ENCODE peak calls at places on chromosomes 3 and 15, in ten cellular contexts. Z is Panc1, N is AG04450, B is BJ, X is brain microvascular endothelial cell, H is fibroblast of villous mesenchyme, F is heart right ventricle, O is colonic mucosa, A is spleen, I is HepG2. S is an unnamed sample.

GRCh38 chr15:90749754-90750153 is 32.6 kb downstream of the BLM start:
- DNase-seq in Z (no peak), N (no peak), B (no peak), X (no peak), H (no peak), F (no peak), O (no peak), A (no peak), I (no peak), S (no peak)

GRCh38 chr3:101850327-101851048 is 1.2 kb downstream of the NFKBIZ start:
- DNase-seq in Z (no peak), N (no peak), B (no peak), X (peak; percentile 61), H (no peak), F (no peak), O (no peak), A (no peak), I (no peak), S (no peak)

GRCh38 chr3:4394048-4394447 is 73.0 kb downstream of the SUMF1 start:
- DNase-seq in Z (no peak), N (no peak), B (no peak), X (peak; percentile 80), H (peak; percentile 32), F (no peak), O (no peak), A (no peak), I (no peak), S (no peak)

GRCh38 chr3:71771884-71772283 is 13.1 kb downstream of the PROK2 start:
- DNase-seq in Z (no peak), N (no peak), B (no peak), X (no peak), H (no peak), F (no peak), O (no peak), A (no peak), I (no peak), S (no peak)

GRCh38 chr3:46298871-46299607 is 54.9 kb upstream of the CCR2 start:
- DNase-seq in Z (no peak), N (no peak), B (no peak), X (no peak), H (no peak), F (no peak), O (no peak), A (no peak), I (no peak), S (no peak)

GRCh38 chr3:170840291-170840859 is 29.6 kb downstream of the RPL22L1 start:
- DNase-seq in Z (no peak), N (no peak), B (peak; percentile 27), X (no peak), H (peak; percentile 78), F (no peak), O (no peak), A (no peak), I (no peak), S (no peak)

GRCh38 chr3:142175478-142175877 is 26.1 kb upstream of the TFDP2 start:
- DNase-seq in Z (no peak), N (no peak), B (no peak), X (no peak), H (no peak), F (no peak), O (no peak), A (no peak), I (no peak), S (no peak)

GRCh38 chr15:97893988-97894387 is 66.5 kb upstream of the ARRDC4 start:
- DNase-seq in Z (no peak), N (no peak), B (no peak), X (no peak), H (no peak), F (no peak), O (no peak), A (no peak), I (no peak), S (no peak)

GRCh38 chr3:58998476-58999117 is 51.2 kb downstream of the CFAP20DC start:
- DNase-seq in Z (peak; percentile 71), N (peak; percentile 81), B (peak; percentile 85), X (peak; percentile 97), H (peak; percentile 87), F (no peak), O (no peak), A (no peak), I (no peak), S (peak; percentile 97)

GRCh38 chr15:40593588-40594428 is at the start of gene KNL1:
- DNase-seq in Z (peak; percentile 99), N (peak; percentile 88), B (peak; percentile 93), X (peak; percentile 92), H (peak; percentile 97), F (peak; percentile 95), O (peak; percentile 95), A (peak; percentile 96), I (peak; percentile 92), S (peak; percentile 81)

GRCh38 chr3:100068758-100069345 is 45.4 kb downstream of the FILIP1L start:
- DNase-seq in Z (no peak), N (peak; percentile 50), B (no peak), X (peak; percentile 61), H (peak; percentile 89), F (peak; percentile 85), O (peak; percentile 89), A (peak; percentile 93), I (peak; percentile 79), S (no peak)

GRCh38 chr3:18300916-18301315 is 124.2 kb downstream of the SATB1 start:
- DNase-seq in Z (no peak), N (no peak), B (peak; percentile 10), X (no peak), H (peak; percentile 21), F (no peak), O (no peak), A (no peak), I (no peak), S (no peak)
- TF ChIP-seq CTCF in Z (no peak), N (no peak), B (no peak), X (no peak), H (no peak), F (no peak), O (no peak), A (no peak), I (no peak), S (no peak)

GRCh38 chr3:114380233-114380645 is 86.4 kb downstream of the TIGIT start:
- DNase-seq in Z (no peak), N (peak; percentile 82), B (peak; percentile 86), X (peak; percentile 75), H (peak; percentile 93), F (peak; percentile 81), O (peak; percentile 30), A (no peak), I (no peak), S (no peak)

GRCh38 chr3:114379266-114379665 is 85.4 kb downstream of the TIGIT start:
- DNase-seq in Z (no peak), N (no peak), B (peak; percentile 27), X (no peak), H (no peak), F (no peak), O (no peak), A (no peak), I (no peak), S (no peak)

GRCh38 chr3:114389156-114389555 is 95.3 kb downstream of the TIGIT start:
- DNase-seq in Z (no peak), N (no peak), B (no peak), X (no peak), H (no peak), F (no peak), O (no peak), A (no peak), I (no peak), S (no peak)

GRCh38 chr3:114383875-114384557 is 90.2 kb downstream of the TIGIT start:
- DNase-seq in Z (peak; percentile 61), N (peak; percentile 69), B (no peak), X (peak; percentile 81), H (peak; percentile 84), F (peak; percentile 86), O (peak; percentile 81), A (peak; percentile 82), I (peak; percentile 60), S (peak; percentile 36)

DNA sequence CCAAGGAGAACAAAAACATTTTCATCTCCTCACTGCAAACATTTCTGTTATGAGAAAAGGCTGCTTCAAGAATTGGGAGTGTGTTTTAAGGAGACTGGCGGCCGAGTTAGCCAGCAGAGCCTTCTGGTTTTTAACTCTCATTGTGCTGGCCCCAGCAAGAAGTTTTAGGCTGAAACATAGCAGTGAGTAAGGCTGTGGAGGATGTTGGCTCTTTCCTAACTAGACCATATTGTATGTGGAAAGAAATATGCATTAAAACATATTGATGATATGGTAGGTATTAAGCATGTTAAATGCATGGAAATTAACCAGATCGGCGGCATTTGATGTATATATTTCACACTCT is 90.7 kb downstream of the TIGIT start:
- DNase-seq in Z (no peak), N (no peak), B (no peak), X (no peak), H (no peak), F (no peak), O (no peak), A (no peak), I (no peak), S (no peak)
- H3K4me3 ChIP-seq in Z (no peak overlapping the region), N (peak overlapping the region; percentile 17), B (no peak overlapping the region), X (peak overlapping the region; percentile 40), H (peak overlapping the region; percentile 35), F (peak overlapping the region; percentile 41), O (no peak overlapping the region), A (peak overlapping the region; percentile 25), I (no peak overlapping the region), S (peak overlapping the region; percentile 45)

GRCh38 chr3:143601738-143602480 is 246.4 kb downstream of the SLC9A9 start:
- DNase-seq in Z (no peak), N (no peak), B (no peak), X (peak; percentile 90), H (peak; percentile 70), F (peak; percentile 14), O (no peak), A (no peak), I (no peak), S (peak; percentile 43)
- TF ChIP-seq CTCF in Z (no peak), N (no peak), B (no peak), X (peak; percentile 13), H (no peak), F (no peak), O (no peak), A (no peak), I (no peak), S (no peak)

GRCh38 chr15:63223463-63223862 is 34.1 kb downstream of the RAB8B start:
- DNase-seq in Z (no peak), N (no peak), B (no peak), X (no peak), H (no peak), F (no peak), O (no peak), A (no peak), I (no peak), S (no peak)

GRCh38 chr15:63226155-63226883 is 36.9 kb downstream of the RAB8B start:
- DNase-seq in Z (no peak), N (no peak), B (no peak), X (no peak), H (no peak), F (no peak), O (no peak), A (no peak), I (no peak), S (no peak)

GRCh38 chr15:63231206-63231605 is 41.8 kb downstream of the RAB8B start:
- DNase-seq in Z (no peak), N (no peak), B (no peak), X (no peak), H (no peak), F (no peak), O (no peak), A (no peak), I (no peak), S (no peak)

GRCh38 chr15:63227689-63228088 is 38.3 kb downstream of the RAB8B start:
- DNase-seq in Z (no peak), N (no peak), B (no peak), X (no peak), H (no peak), F (no peak), O (no peak), A (no peak), I (no peak), S (no peak)

GRCh38 chr15:63226966-63227401 is 37.6 kb downstream of the RAB8B start:
- DNase-seq in Z (no peak), N (no peak), B (no peak), X (no peak), H (peak; percentile 44), F (no peak), O (no peak), A (no peak), I (no peak), S (no peak)
- H3K4me3 ChIP-seq in Z (no peak overlapping the region), N (no peak overlapping the region), B (no peak overlapping the region), X (no peak overlapping the region), H (no peak overlapping the region), F (no peak overlapping the region), O (no peak overlapping the region), A (no peak overlapping the region), I (no peak overlapping the region), S (no peak overlapping the region)

S was measured in epithelial cell of proximal tubule.